ENCODE peak calls at places on chromosomes 16 and 17, in eight cellular contexts. U, X, R, W, L, V, K and B are unnamed samples.

GRCh38 chr16:24853830-24854229 is 8.1 kb downstream of the SLC5A11 start:
- DNase-seq in U (no peak), X (no peak), R (no peak), W (no peak), L (peak; percentile 43), V (no peak), K (peak; percentile 44), B (peak; percentile 16)

GRCh38 chr17:29341726-29342125 is 47.8 kb upstream of the NUFIP2 start:
- DNase-seq in U (no peak), X (no peak), R (no peak), W (no peak), L (no peak), V (no peak), K (no peak), B (no peak)

GRCh38 chr17:4532860-4533521 is 22.2 kb downstream of the MYBBP1A start:
- DNase-seq in U (no peak), X (no peak), R (no peak), W (no peak), L (no peak), V (peak; percentile 11), K (no peak), B (no peak)

GRCh38 chr16:51940183-51940582 is 606.8 kb downstream of the TOX3 start:
- DNase-seq in U (no peak), X (no peak), R (no peak), W (no peak), L (no peak), V (no peak), K (no peak), B (no peak)

GRCh38 chr16:85894266-85894665 is 4.7 kb upstream of the IRF8 start:
- DNase-seq in U (no peak), X (no peak), R (no peak), W (no peak), L (peak; percentile 67), V (no peak), K (no peak), B (no peak)

GRCh38 chr16:72434159-72434558 is 262.2 kb upstream of the PMFBP1 start:
- DNase-seq in U (no peak), X (no peak), R (no peak), W (no peak), L (no peak), V (no peak), K (no peak), B (no peak)

GRCh38 chr17:44889003-44889402 is 10.2 kb downstream of the EFTUD2 start:
- DNase-seq in U (no peak), X (no peak), R (no peak), W (no peak), L (no peak), V (no peak), K (peak; percentile 51), B (no peak)

GRCh38 chr17:60443713-60444112 is 21.4 kb downstream of the CHCT1 start:
- DNase-seq in U (no peak), X (no peak), R (no peak), W (no peak), L (no peak), V (no peak), K (no peak), B (no peak)

GRCh38 chr17:17737938-17738894 is 57.0 kb downstream of the RAI1 start:
- DNase-seq in U (peak; percentile 68), X (no peak), R (no peak), W (no peak), L (peak; percentile 85), V (no peak), K (no peak), B (peak; percentile 64)

GRCh38 chr17:8122923-8123694 is 797 bp downstream of the HES7 start:
- DNase-seq in U (no peak), X (peak; percentile 64), R (no peak), W (no peak), L (no peak), V (no peak), K (no peak), B (no peak)

GRCh38 chr16:19589771-19590302 is 34.3 kb downstream of the VPS35L start:
- DNase-seq in U (peak; percentile 76), X (no peak), R (no peak), W (no peak), L (no peak), V (no peak), K (no peak), B (no peak)

GRCh38 chr16:14500791-14501190 is 129.3 kb downstream of the PARN start:
- DNase-seq in U (no peak), X (no peak), R (no peak), W (no peak), L (no peak), V (no peak), K (no peak), B (no peak)

DNA sequence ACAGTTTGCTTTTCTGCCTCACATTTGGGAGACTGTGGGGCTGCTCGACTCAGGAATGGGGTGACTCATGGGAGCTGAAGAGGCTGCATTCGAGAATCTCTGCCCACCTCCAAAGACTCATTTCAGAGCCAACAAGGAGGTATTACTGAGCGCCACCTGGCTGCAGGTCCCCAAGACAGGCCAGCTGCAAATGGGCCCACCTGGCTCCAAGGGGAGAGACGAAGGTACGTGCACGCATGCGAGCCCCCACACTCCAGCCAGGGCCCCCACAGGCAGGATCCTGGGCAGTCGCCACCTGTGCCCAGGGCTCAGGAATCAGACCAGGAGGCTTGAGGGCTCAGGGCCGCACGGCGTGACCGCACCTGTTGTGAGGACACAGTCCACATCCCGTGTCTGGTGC is 6.0 kb downstream of the HAGHL start:
- DNase-seq in U (peak; percentile 32), X (no peak), R (no peak), W (no peak), L (no peak), V (no peak), K (no peak), B (no peak)
- TF ChIP-seq CTCF in U (no peak), X (peak; percentile 28), R (no peak), W (no peak), L (no peak), V (no peak), K (no peak), B (no peak)

GRCh38 chr16:2499890-2500633 is 13.7 kb upstream of the ATP6V0C start:
- DNase-seq in U (no peak), X (no peak), R (no peak), W (no peak), L (no peak), V (no peak), K (no peak), B (no peak)

GRCh38 chr16:2501938-2502900 is 11.5 kb upstream of the ATP6V0C start:
- DNase-seq in U (no peak), X (no peak), R (no peak), W (no peak), L (no peak), V (no peak), K (no peak), B (no peak)

GRCh38 chr16:2500937-2501750 is 12.6 kb upstream of the ATP6V0C start:
- DNase-seq in U (no peak), X (peak; percentile 90), R (peak; percentile 89), W (peak; percentile 79), L (peak; percentile 92), V (peak; percentile 82), K (peak; percentile 89), B (peak; percentile 75)

GRCh38 chr16:2499454-2499853 is 14.3 kb upstream of the ATP6V0C start:
- DNase-seq in U (no peak), X (no peak), R (no peak), W (no peak), L (no peak), V (no peak), K (no peak), B (no peak)

GRCh38 chr16:2500634-2500936 is 13.2 kb upstream of the ATP6V0C start:
- DNase-seq in U (no peak), X (no peak), R (no peak), W (no peak), L (no peak), V (no peak), K (no peak), B (no peak)
- TF ChIP-seq CTCF in U (no peak), X (no peak), R (no peak), W (no peak), L (no peak), V (no peak), K (no peak), B (no peak)

DNA sequence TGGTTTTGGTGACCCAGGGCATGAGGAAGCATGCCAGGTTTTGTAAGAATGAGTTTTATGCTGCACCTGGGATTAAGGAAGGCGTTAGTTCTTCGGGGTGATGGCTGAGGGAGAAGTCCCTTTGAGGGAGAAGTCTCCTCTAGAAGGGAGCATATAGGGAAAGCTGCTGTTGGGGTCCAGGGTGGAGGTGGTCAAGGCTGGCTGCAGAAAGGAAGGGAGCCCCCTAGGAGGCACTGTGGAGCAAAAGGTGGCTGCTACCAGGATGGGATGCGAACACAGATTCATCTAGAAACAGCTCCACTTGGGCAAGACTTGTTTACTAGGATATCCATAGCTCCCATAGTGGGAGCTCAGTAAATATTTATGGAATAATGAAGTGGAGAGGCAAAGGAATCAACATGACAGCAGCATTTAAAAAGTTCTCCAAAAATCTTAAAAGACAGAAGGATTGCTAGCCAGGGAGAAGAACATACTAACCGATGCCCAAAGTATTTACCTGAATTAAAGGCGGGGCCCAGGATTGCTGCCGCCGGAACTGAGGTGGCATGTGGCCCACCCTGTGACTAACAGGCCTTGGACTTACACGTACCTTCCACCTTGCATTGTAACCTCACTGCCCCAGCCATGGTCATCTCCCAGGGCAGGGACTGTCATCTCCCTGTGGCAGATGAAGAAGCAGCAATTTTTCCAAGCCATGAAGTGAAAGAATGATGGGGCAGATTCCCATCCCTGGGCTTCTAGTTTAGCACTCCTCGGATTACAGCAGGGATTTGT is 7.1 kb upstream of the LPCAT2 start:
- DNase-seq in U (peak; percentile 73), X (peak; percentile 24), R (no peak), W (peak; percentile 23), L (peak; percentile 33), V (no peak), K (no peak), B (no peak)
- TF ChIP-seq CTCF in U (peak; percentile 48), X (peak; percentile 19), R (peak; percentile 59), W (no peak), L (no peak), V (no peak), K (no peak), B (no peak)

GRCh38 chr16:84749815-84750214 is 50.0 kb downstream of the USP10 start:
- DNase-seq in U (no peak), X (no peak), R (no peak), W (no peak), L (no peak), V (no peak), K (no peak), B (no peak)

GRCh38 chr16:84746875-84747274 is 47.1 kb downstream of the USP10 start:
- DNase-seq in U (no peak), X (no peak), R (no peak), W (no peak), L (no peak), V (no peak), K (no peak), B (no peak)

GRCh38 chr16:84746231-84746630 is 46.4 kb downstream of the USP10 start:
- DNase-seq in U (no peak), X (no peak), R (no peak), W (no peak), L (no peak), V (no peak), K (no peak), B (no peak)

GRCh38 chr16:84751241-84751640 is 51.4 kb downstream of the USP10 start:
- DNase-seq in U (no peak), X (no peak), R (no peak), W (no peak), L (no peak), V (no peak), K (no peak), B (no peak)

DNA sequence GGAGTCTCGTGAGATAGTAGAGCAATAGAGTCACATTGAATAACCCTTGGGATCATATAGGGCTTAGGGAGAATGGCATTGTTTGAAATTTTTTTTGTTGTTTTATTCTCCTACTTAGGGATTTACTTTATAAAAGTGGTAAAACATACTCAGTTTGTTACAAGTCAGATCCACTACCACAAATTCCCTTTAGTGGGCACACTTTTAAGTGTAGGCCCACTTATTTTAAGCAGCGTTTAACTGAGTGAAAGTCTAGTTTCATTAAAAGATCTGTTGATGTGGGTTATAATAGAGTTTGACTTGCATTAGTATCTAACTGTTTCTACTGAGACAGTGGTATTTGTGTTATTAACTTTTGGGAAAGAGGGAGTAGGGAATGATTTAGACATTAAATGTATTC is 49.3 kb downstream of the USP10 start:
- DNase-seq in U (no peak), X (no peak), R (no peak), W (no peak), L (no peak), V (no peak), K (no peak), B (no peak)
- TF ChIP-seq CTCF in U (no peak), X (no peak), R (no peak), W (no peak), L (no peak), V (no peak), K (no peak), B (no peak)